ENCODE peak calls at places on chromosomes 13 and 19, in six cellular contexts. G is neural progenitor cell; S is epithelial cell of esophagus; F is left ventricle myocardium inferior; D is GM12865; E is activated CD8-positive, alpha-beta T cell treated with anti-CD3 and anti-CD28 coated beads for 36 hours. A is an unnamed sample.

GRCh38 chr13:19959141-19959830 is 759 bp downstream of the ZMYM2 start:
- DNase-seq in G (peak; percentile 81), S (peak; percentile 61), F (peak; percentile 57), D (peak; percentile 78), E (peak; percentile 84), A (peak; percentile 68)

GRCh38 chr19:5076440-5077208 is 107.7 kb downstream of the KDM4B start:
- DNase-seq in G (no peak), S (no peak), F (no peak), D (no peak), E (no peak), A (no peak)

GRCh38 chr19:45746866-45747265 is 13.6 kb downstream of the MEIOSIN start:
- DNase-seq in G (no peak), S (no peak), F (no peak), D (no peak), E (no peak), A (no peak)

GRCh38 chr13:30829788-30830637 is 76.1 kb upstream of the MEDAG start:
- DNase-seq in G (no peak), S (peak; percentile 39), F (no peak), D (no peak), E (no peak), A (no peak)

GRCh38 chr13:106234656-106235055 is 300.8 kb downstream of the EFNB2 start:
- DNase-seq in G (peak; percentile 8), S (no peak), F (no peak), D (no peak), E (no peak), A (no peak)

GRCh38 chr19:46133777-46134231 is 9.3 kb upstream of the IGFL3 start:
- DNase-seq in G (peak; percentile 35), S (no peak), F (no peak), D (no peak), E (no peak), A (no peak)

GRCh38 chr13:112933649-112934048 is 35.4 kb upstream of the MCF2L start:
- DNase-seq in G (no peak), S (no peak), F (no peak), D (no peak), E (no peak), A (no peak)

GRCh38 chr19:45954132-45954531 is 19.5 kb downstream of the NOVA2 start:
- DNase-seq in G (peak; percentile 89), S (no peak), F (no peak), D (no peak), E (no peak), A (no peak)

GRCh38 chr19:52336976-52337375 is 933 bp downstream of the ZNF610 start:
- DNase-seq in G (peak; percentile 26), S (no peak), F (no peak), D (no peak), E (peak; percentile 12), A (no peak)

GRCh38 chr13:99686157-99686572 is 184.9 kb downstream of the TM9SF2 start:
- DNase-seq in G (peak; percentile 30), S (peak; percentile 6), F (peak; percentile 53), D (no peak), E (no peak), A (no peak)

GRCh38 chr13:48126944-48127814 is 32.3 kb upstream of the MED4 start:
- DNase-seq in G (peak; percentile 71), S (peak; percentile 80), F (peak; percentile 84), D (peak; percentile 66), E (peak; percentile 24), A (peak; percentile 57)

GRCh38 chr13:32391101-32391620 is 36.8 kb downstream of the N4BP2L1 start:
- DNase-seq in G (peak; percentile 15), S (no peak), F (no peak), D (no peak), E (no peak), A (no peak)

GRCh38 chr13:61013782-61014181 is 401.9 kb downstream of the PCDH20 start:
- DNase-seq in G (no peak), S (no peak), F (no peak), D (no peak), E (no peak), A (no peak)

GRCh38 chr19:17841810-17842662 is 5.7 kb downstream of the JAK3 start:
- DNase-seq in G (peak; percentile 97), S (peak; percentile 90), F (peak; percentile 72), D (peak; percentile 58), E (peak; percentile 84), A (peak; percentile 72)

GRCh38 chr19:925087-925911 is 536 bp upstream of the ARID3A start:
- DNase-seq in G (peak; percentile 90), S (peak; percentile 79), F (peak; percentile 80), D (peak; percentile 95), E (peak; percentile 84), A (peak; percentile 96)

GRCh38 chr19:54136864-54137113 is 773 bp upstream of the CNOT3 start:
- DNase-seq in G (no peak), S (no peak), F (no peak), D (no peak), E (no peak), A (no peak)

GRCh38 chr19:12318782-12319413 is 14.5 kb downstream of the ZNF563 start:
- DNase-seq in G (no peak), S (no peak), F (no peak), D (no peak), E (no peak), A (no peak)

GRCh38 chr13:42970824-42971669 is 21.0 kb downstream of the EPSTI1 start:
- DNase-seq in G (peak; percentile 71), S (peak; percentile 72), F (no peak), D (peak; percentile 81), E (peak; percentile 73), A (peak; percentile 54)

GRCh38 chr13:38042771-38043170 is 173.2 kb upstream of the TRPC4 start:
- DNase-seq in G (no peak), S (no peak), F (no peak), D (no peak), E (no peak), A (no peak)

GRCh38 chr13:71609271-71609670 is 257.7 kb downstream of the DACH1 start:
- DNase-seq in G (no peak), S (no peak), F (no peak), D (no peak), E (no peak), A (no peak)

GRCh38 chr19:18514800-18515682 is 6.8 kb downstream of the ELL start:
- DNase-seq in G (no peak), S (peak; percentile 68), F (peak; percentile 51), D (no peak), E (no peak), A (no peak)

GRCh38 chr13:112353856-112354255 is 22.3 kb upstream of the SPACA7 start:
- DNase-seq in G (no peak), S (no peak), F (no peak), D (no peak), E (no peak), A (no peak)

GRCh38 chr13:27362064-27362751 is 62.2 kb upstream of the GTF3A start:
- DNase-seq in G (peak; percentile 95), S (peak; percentile 78), F (peak; percentile 83), D (peak; percentile 87), E (peak; percentile 90), A (peak; percentile 87)

GRCh38 chr19:11444059-11444458 is 8.6 kb downstream of the PRKCSH start:
- DNase-seq in G (no peak), S (peak; percentile 81), F (no peak), D (no peak), E (no peak), A (no peak)

DNA sequence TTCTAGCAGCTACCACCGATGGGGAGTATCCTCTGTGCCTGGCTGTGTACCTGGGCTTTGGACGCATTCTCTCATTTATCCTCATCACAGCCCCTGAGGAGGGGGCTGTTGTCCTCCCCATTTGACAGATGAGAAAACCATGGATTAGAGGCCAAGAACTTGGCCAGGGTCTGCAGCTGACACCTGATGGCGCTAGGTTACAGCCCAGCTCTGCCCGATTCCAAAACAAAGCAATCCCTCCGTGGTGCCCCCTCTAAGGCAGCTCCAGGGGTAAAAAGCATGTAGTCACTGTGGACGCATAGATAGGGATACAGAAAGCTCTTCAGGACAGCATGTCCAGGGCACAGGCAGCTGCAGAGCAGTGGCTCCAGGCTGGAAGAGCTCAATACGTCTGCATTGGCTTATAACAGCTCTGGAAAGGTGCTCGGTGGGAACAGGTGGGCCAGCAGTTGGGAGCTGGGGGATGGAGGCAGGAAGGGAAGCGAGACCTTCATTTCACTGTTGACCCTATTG is 35.4 kb upstream of the UQCRFS1 start:
- DNase-seq in G (no peak), S (no peak), F (no peak), D (no peak), E (no peak), A (no peak)
- TF ChIP-seq CTCF in G (no peak), S (no peak), F (no peak), D (no peak), E (no peak), A (no peak)

DNA sequence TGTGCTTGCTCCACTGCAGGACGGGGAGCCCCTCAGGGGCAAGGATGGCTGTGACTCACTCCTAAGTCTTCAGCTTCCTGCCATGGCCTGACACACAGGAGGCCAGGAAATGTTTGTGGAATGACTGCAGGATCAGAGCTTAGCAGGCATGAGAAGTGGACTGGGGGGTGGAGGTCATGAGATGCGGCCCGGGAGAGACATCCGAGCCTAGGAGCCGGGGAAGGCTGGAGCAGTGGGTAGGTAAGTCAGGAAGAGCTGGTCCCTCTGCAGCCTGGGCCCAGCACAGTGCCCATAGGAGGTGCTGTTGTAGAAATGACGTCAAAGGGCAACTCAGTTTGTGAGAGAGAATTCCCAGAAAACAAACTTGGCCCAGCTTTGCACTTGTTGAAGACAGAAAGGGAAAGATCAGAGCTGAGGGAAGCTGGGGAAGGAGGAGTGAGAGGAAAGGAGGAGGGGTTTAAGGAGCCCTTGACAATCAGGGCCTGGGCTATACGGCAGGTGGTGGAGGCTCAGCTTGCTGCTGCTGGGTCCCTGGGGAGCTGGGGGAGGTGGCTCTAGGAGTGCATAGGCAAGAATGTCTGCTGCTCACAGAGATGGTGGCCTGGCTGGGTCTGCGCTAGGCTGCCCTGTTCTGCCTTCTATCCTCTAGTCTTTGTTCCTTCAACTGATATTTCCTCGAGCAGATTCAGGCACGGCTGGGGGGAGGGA is 18.5 kb downstream of the POU2F2 start:
- DNase-seq in G (no peak), S (peak; percentile 98), F (no peak), D (peak; percentile 85), E (peak; percentile 25), A (peak; percentile 74)
- TF ChIP-seq CTCF in G (no peak), S (peak; percentile 41), F (no peak), D (peak; percentile 15), E (no peak), A (no peak)

DNA sequence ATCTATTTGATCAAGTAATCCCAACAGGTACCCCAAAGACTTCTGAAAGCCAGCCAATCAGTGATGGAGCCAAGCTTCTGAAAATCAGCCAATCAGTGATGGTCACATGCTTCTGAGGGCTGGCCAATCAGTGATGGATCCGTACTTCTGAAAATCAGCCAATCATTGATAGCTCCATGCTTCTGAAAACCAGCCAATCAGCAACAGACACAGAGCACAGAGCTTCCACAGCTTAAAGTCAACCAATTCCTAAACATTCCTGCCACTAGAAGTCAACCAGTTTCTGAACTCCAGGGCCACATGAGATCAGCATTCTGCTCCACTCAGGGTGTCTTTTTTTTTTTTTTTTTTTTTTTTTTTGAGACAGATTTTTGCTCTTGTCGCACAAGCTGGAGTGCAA is 8.2 kb upstream of the HSD17B14 start:
- DNase-seq in G (peak; percentile 34), S (peak; percentile 49), F (no peak), D (no peak), E (no peak), A (no peak)
- TF ChIP-seq CTCF in G (no peak), S (peak; percentile 6), F (no peak), D (no peak), E (no peak), A (no peak)

DNA sequence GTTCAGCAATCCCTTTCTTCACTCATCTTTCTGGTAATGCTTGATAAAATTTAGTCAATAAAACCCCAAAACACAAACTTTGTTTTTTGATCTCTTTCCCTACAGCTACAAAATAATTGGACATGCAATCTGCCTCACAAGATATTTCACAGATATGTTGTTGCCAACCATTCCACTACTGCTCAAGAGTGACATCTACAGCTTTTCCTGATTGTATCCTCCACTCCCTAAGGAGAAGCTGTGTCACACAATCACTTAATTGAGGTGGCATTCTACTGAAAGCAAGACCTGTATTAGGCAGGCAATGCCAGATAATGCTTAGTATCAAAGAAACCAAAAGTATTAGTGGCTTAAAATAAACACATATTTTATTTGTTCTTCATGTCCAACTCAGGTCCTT is 1646.2 kb upstream of the SPRY2 start:
- DNase-seq in G (peak; percentile 29), S (peak; percentile 10), F (no peak), D (no peak), E (no peak), A (no peak)
- TF ChIP-seq CTCF in G (peak; percentile 40), S (peak; percentile 37), F (no peak), D (no peak), E (no peak), A (no peak)